ENCODE peak calls at places on chromosomes 16 and 17, in ten cellular contexts. Q is A549, I is cardiac fibroblast, G is cardiac muscle cell, B is Peyer's patch, O is colonic mucosa, C is AG04450, S is dorsolateral prefrontal cortex, T is PC-3, K is upper lobe of right lung. Y is an unnamed sample.

GRCh38 chr16:58346831-58347371 is 45.4 kb upstream of the GINS3 start:
- DNase-seq in Q (no peak), I (no peak), G (no peak), B (no peak), O (no peak), C (no peak), S (no peak), T (no peak), K (no peak), Y (no peak)

GRCh38 chr17:7589204-7589868 is 558 bp downstream of the SOX15 start:
- DNase-seq in Q (peak; percentile 72), I (peak; percentile 89), G (peak; percentile 88), B (peak; percentile 89), O (peak; percentile 82), C (no peak), S (peak; percentile 92), T (peak; percentile 46), K (peak; percentile 90), Y (peak; percentile 90)

GRCh38 chr17:83071966-83072562 is 7.3 kb upstream of the METRNL start:
- DNase-seq in Q (no peak), I (no peak), G (no peak), B (no peak), O (no peak), C (no peak), S (no peak), T (no peak), K (no peak), Y (no peak)

GRCh38 chr16:20767577-20767976 is 3.8 kb downstream of the ACSM3 start:
- DNase-seq in Q (no peak), I (no peak), G (no peak), B (no peak), O (no peak), C (no peak), S (no peak), T (no peak), K (no peak), Y (no peak)

GRCh38 chr17:9028171-9028570 is 6.9 kb downstream of the NTN1 start:
- DNase-seq in Q (no peak), I (no peak), G (no peak), B (no peak), O (no peak), C (no peak), S (no peak), T (no peak), K (no peak), Y (no peak)

GRCh38 chr17:51079049-51079448 is 41.6 kb downstream of the SPAG9 start:
- DNase-seq in Q (no peak), I (peak; percentile 36), G (peak; percentile 26), B (no peak), O (no peak), C (no peak), S (no peak), T (peak; percentile 64), K (no peak), Y (peak; percentile 42)

GRCh38 chr17:78252111-78252634 is 20.7 kb downstream of the TMEM235 start:
- DNase-seq in Q (no peak), I (no peak), G (no peak), B (peak; percentile 93), O (peak; percentile 42), C (no peak), S (no peak), T (no peak), K (peak; percentile 63), Y (no peak)

GRCh38 chr16:9976641-9977040 is 205.6 kb downstream of the GRIN2A start:
- DNase-seq in Q (no peak), I (no peak), G (no peak), B (no peak), O (no peak), C (no peak), S (peak; percentile 72), T (no peak), K (no peak), Y (no peak)

GRCh38 chr16:51408357-51408756 is 257.3 kb upstream of the SALL1 start:
- DNase-seq in Q (peak; percentile 30), I (no peak), G (no peak), B (no peak), O (no peak), C (no peak), S (no peak), T (peak; percentile 3), K (no peak), Y (peak; percentile 64)

GRCh38 chr16:74298104-74298503 is 1.5 kb downstream of the PSMD7 start:
- DNase-seq in Q (no peak), I (no peak), G (no peak), B (no peak), O (no peak), C (no peak), S (no peak), T (peak; percentile 71), K (no peak), Y (no peak)

GRCh38 chr16:50537533-50538290 is 10.5 kb upstream of the NKD1 start:
- DNase-seq in Q (no peak), I (no peak), G (no peak), B (peak; percentile 18), O (no peak), C (no peak), S (no peak), T (no peak), K (no peak), Y (no peak)

DNA sequence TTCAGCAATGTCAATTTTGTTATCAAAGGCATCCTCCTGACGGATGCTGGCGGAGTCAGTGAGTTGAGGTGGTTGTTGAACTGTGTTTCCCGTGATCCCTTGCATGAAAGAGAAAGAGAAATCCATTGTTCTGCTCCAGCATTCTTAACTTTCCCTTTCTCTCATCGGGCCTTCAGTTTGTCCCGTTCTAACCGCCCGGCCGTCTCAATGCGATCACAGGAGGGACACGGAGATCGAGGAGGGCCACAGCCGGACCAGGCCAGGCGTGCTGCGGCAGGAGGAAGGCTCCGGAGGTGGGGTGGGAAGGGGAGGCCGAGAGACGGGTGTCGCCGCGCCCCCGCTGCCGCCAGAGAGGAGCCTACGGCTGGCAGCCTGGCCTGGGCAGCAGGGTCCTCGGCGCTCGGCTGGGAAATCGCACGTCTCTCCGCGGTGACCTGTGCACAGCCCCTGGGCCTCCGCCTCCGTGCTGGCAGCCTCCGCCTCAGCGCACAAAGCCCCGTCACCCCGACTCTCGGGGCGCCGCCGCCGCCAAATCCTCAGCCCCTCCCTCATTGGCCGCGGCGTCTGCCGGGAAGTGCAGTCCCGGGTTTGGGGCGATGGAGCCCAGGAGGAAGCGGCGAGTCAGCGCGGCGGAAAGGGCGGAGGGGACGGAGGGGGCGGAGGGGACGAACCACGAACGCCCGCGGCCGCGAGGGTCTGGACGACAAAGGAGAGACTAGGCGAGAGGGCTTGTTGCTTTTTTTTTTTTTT is 38.1 kb downstream of the SOST start:
- DNase-seq in Q (peak; percentile 78), I (peak; percentile 75), G (peak; percentile 81), B (peak; percentile 90), O (peak; percentile 79), C (no peak), S (peak; percentile 79), T (peak; percentile 61), K (peak; percentile 92), Y (peak; percentile 59)
- H3K4me3 ChIP-seq in Q (peak overlapping the region; percentile 53), I (peak overlapping the region; percentile 53), G (peak overlapping the region; percentile 59), B (peak overlapping the region; percentile 91), O (peak overlapping the region; percentile 66), C (peak overlapping the region; percentile 60), S (peak overlapping the region; percentile 81), T (peak overlapping the region; percentile 71), K (peak overlapping the region; percentile 71), Y (peak overlapping the region; percentile 73)

GRCh38 chr17:62897706-62898105 is 68.3 kb upstream of the TANC2 start:
- DNase-seq in Q (no peak), I (peak; percentile 33), G (no peak), B (no peak), O (no peak), C (no peak), S (no peak), T (no peak), K (no peak), Y (no peak)
- TF ChIP-seq CTCF in Q (no peak), I (no peak), G (no peak), B (no peak), O (no peak), C (no peak), S (no peak), T (no peak), K (no peak), Y (no peak)

GRCh38 chr16:87679593-87680271 is 77.4 kb downstream of the JPH3 start:
- DNase-seq in Q (no peak), I (no peak), G (no peak), B (no peak), O (no peak), C (no peak), S (no peak), T (no peak), K (no peak), Y (no peak)
- H3K4me3 ChIP-seq in Q (no peak overlapping the region), I (no peak overlapping the region), G (no peak overlapping the region), B (no peak overlapping the region), O (no peak overlapping the region), C (no peak overlapping the region), S (no peak overlapping the region), T (no peak overlapping the region), K (no peak overlapping the region), Y (no peak overlapping the region)

GRCh38 chr16:2427526-2427925 is 1.7 kb upstream of the CCNF start:
- DNase-seq in Q (no peak), I (no peak), G (no peak), B (no peak), O (no peak), C (no peak), S (no peak), T (no peak), K (peak; percentile 57), Y (no peak)

GRCh38 chr16:2428787-2429036 is 535 bp upstream of the CCNF start:
- DNase-seq in Q (no peak), I (no peak), G (no peak), B (no peak), O (no peak), C (no peak), S (no peak), T (no peak), K (no peak), Y (no peak)

GRCh38 chr16:2429037-2429770 is at the start of gene CCNF:
- DNase-seq in Q (peak; percentile 94), I (peak; percentile 97), G (peak; percentile 97), B (peak; percentile 98), O (peak; percentile 98), C (peak; percentile 75), S (peak; percentile 97), T (peak; percentile 91), K (peak; percentile 99), Y (peak; percentile 96)

GRCh38 chr16:2426941-2427361 is 2.3 kb upstream of the CCNF start:
- DNase-seq in Q (no peak), I (no peak), G (peak; percentile 6), B (no peak), O (no peak), C (no peak), S (no peak), T (peak; percentile 41), K (peak; percentile 77), Y (no peak)

GRCh38 chr16:2428051-2428786 is 1.0 kb upstream of the CCNF start:
- DNase-seq in Q (peak; percentile 44), I (peak; percentile 32), G (peak; percentile 38), B (peak; percentile 73), O (peak; percentile 58), C (no peak), S (no peak), T (peak; percentile 22), K (peak; percentile 77), Y (peak; percentile 30)
- TF ChIP-seq CTCF in Q (no peak), I (peak; percentile 45), G (peak; percentile 34), B (peak; percentile 19), O (peak; percentile 20), C (peak; percentile 42), S (no peak), T (peak; percentile 34), K (peak; percentile 27), Y (peak; percentile 52)

GRCh38 chr16:13298676-13299075 is 397.3 kb downstream of the SHISA9 start:
- DNase-seq in Q (no peak), I (no peak), G (no peak), B (no peak), O (no peak), C (no peak), S (no peak), T (no peak), K (no peak), Y (peak; percentile 5)
- H3K4me3 ChIP-seq in Q (no peak overlapping the region), I (no peak overlapping the region), G (no peak overlapping the region), B (no peak overlapping the region), O (no peak overlapping the region), C (no peak overlapping the region), S (no peak overlapping the region), T (no peak overlapping the region), K (no peak overlapping the region), Y (no peak overlapping the region)

Y was measured in choroid plexus epithelial cell.